ENCODE peak calls at places on chromosomes 5 and 9, in four cellular contexts. H is astrocyte of the spinal cord, V is astrocyte, A is psoas muscle. M is an unnamed sample.

GRCh38 chr5:172175263-172175719 is 12.7 kb downstream of the STK10 start:
- DNase-seq in H (no peak), V (no peak), A (peak), M (no peak)

GRCh38 chr9:107813287-107813686 is 323.7 kb upstream of the KLF4 start:
- DNase-seq in H (no peak), V (no peak), A (no peak), M (no peak)

GRCh38 chr5:91499943-91500531 is 116.9 kb upstream of the ARRDC3 start:
- DNase-seq in H (peak), V (peak), A (no peak), M (peak)

GRCh38 chr5:63211413-63212132 is 633.0 kb downstream of the LRRC70 start:
- DNase-seq in H (no peak), V (no peak), A (no peak), M (no peak)

GRCh38 chr5:95216136-95216955 is 68.5 kb downstream of the MCTP1 start:
- DNase-seq in H (peak), V (no peak), A (no peak), M (peak)

GRCh38 chr5:530001-530400 is 5.8 kb upstream of the SLC9A3 start:
- DNase-seq in H (no peak), V (no peak), A (no peak), M (no peak)

GRCh38 chr5:169426674-169427250 is 125.8 kb upstream of the SLIT3 start:
- DNase-seq in H (no peak), V (no peak), A (no peak), M (no peak)

GRCh38 chr9:98168952-98169488 is 23.4 kb downstream of the CORO2A start:
- DNase-seq in H (peak), V (peak), A (no peak), M (peak)

GRCh38 chr9:18705763-18706372 is 231.9 kb downstream of the ADAMTSL1 start:
- DNase-seq in H (no peak), V (peak), A (no peak), M (no peak)

GRCh38 chr5:58631895-58632294 is 49.0 kb downstream of the RAB3C start:
- DNase-seq in H (no peak), V (no peak), A (no peak), M (no peak)

GRCh38 chr5:88830567-88830966 is 52.4 kb downstream of the MEF2C start:
- DNase-seq in H (peak), V (peak), A (no peak), M (no peak)

GRCh38 chr5:133996683-133997252 is 8.0 kb downstream of the VDAC1 start:
- DNase-seq in H (no peak), V (no peak), A (no peak), M (no peak)

GRCh38 chr9:36878986-36879982 is 154.8 kb downstream of the PAX5 start:
- DNase-seq in H (no peak), V (no peak), A (peak), M (no peak)

GRCh38 chr5:165209101-165209727 is 1703.8 kb downstream of the MAT2B start:
- DNase-seq in H (peak), V (peak), A (no peak), M (peak)

GRCh38 chr5:55159763-55160492 is at the start of gene GPX8:
- DNase-seq in H (peak), V (peak), A (no peak), M (peak)

GRCh38 chr5:173581408-173582197 is 34.8 kb downstream of the BOD1 start:
- DNase-seq in H (peak), V (no peak), A (no peak), M (peak)

GRCh38 chr5:93572101-93572772 is 8.8 kb downstream of the NR2F1-AS1 start:
- DNase-seq in H (peak), V (no peak), A (no peak), M (no peak)

GRCh38 chr5:170638454-170639220 is 134.8 kb downstream of the KCNIP1 start:
- DNase-seq in H (peak), V (no peak), A (peak), M (peak)

GRCh38 chr5:57692582-57693487 is 210.2 kb upstream of the ACTBL2 start:
- DNase-seq in H (peak), V (peak), A (peak), M (peak)

GRCh38 chr5:6849569-6849968 is 136.3 kb downstream of the TENT4A start:
- DNase-seq in H (no peak), V (no peak), A (no peak), M (no peak)

GRCh38 chr9:136209786-136210185 is 4.9 kb upstream of the LHX3 start:
- DNase-seq in H (no peak), V (no peak), A (no peak), M (no peak)

GRCh38 chr5:152688561-152689274 is 283.6 kb upstream of the NMUR2 start:
- DNase-seq in H (peak), V (peak), A (peak), M (peak)

GRCh38 chr9:130023994-130024596 is 18.9 kb downstream of the FNBP1 start:
- DNase-seq in H (no peak), V (no peak), A (no peak), M (no peak)
- H3K4me3 ChIP-seq in H (no peak), V (no peak), A (no peak), M (no peak)

GRCh38 chr9:74742792-74743389 is 144.8 kb downstream of the TRPM6 start:
- DNase-seq in H (peak), V (peak), A (no peak), M (peak)
- TF ChIP-seq CTCF in H (peak), V (peak), A (peak), M (peak)

DNA sequence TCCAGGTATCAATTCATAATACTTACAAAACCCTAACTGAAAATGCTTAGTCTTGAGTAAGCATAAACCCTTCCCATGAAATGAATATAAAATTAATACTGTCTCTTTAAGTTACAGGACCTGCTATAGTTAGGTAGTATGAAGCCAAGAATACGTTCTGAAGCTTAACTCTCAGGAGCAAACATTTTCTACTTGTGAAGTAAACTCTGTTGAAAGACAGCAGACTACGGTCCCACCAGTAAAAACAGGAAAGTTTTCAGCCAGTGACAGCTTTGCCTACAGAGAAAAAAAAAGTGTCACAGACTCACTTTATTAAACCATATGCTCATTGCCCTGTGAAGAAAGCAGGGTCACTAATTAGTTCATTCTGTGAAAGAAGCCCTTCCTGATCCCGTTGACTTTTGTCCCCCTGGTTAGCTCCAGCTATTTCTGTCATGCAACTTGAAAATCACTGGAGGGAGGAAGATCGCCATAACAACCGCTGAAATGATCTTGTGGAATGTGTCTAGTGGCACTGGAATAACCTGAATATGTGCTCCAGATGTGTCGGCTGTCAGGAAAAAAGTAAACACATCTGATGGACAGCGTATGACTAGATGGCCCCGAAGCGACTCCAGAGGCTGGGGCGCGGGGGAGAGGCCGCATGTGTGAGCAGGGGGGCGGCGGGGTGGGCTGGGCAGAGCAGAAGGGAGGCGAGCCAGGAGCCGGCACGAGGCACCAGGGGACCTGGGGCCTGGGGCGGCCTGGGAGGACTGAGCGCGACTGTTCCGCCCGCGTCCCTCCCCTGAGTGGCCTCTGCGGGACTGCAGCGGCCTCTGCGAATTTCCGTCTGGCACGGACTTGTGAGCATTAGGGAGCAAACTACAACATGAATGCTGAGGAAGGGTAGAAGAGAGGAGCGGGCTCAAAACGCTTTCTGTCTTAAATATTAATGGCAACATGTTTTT is 41.9 kb downstream of the BNC2 start:
- DNase-seq in H (peak), V (peak), A (peak), M (peak)
- H3K4me3 ChIP-seq in H (peak), V (peak), A (peak), M (no peak)

DNA sequence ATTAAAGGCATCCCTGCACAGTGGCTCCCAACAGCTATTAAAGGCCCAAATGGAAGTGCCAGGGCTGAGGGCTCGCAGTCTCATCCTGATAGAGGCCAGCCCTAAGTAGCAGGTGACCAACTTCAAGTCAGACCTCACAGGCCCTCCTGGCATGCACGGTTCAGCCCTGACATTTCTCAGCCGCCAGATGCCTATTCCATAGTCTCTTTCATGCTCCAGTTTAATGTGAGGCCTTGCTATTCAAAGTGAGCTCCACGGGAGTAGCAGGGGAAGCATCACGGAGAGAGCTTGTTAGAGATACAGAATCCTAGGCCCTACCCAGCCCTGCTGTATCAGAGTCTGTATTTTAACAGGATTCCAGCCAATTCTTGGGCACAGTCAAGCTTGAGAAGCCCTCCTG is 11.1 kb downstream of the LHFPL2 start:
- DNase-seq in H (no peak), V (no peak), A (no peak), M (no peak)
- TF ChIP-seq CTCF in H (no peak), V (no peak), A (no peak), M (no peak)

GRCh38 chr5:78907255-78907886 is 77.7 kb downstream of the ARSB start:
- DNase-seq in H (peak), V (peak), A (no peak), M (peak)

GRCh38 chr5:78912085-78912771 is 72.9 kb downstream of the ARSB start:
- DNase-seq in H (peak), V (peak), A (no peak), M (no peak)

GRCh38 chr5:78903936-78904335 is 81.2 kb downstream of the ARSB start:
- DNase-seq in H (peak), V (peak), A (no peak), M (peak)

GRCh38 chr5:78905084-78905938 is 79.8 kb downstream of the ARSB start:
- DNase-seq in H (peak), V (peak), A (no peak), M (no peak)

GRCh38 chr5:78908173-78908901 is 76.8 kb downstream of the ARSB start:
- DNase-seq in H (peak), V (peak), A (peak), M (peak)
- H3K4me3 ChIP-seq in H (peak), V (peak), A (peak), M (no peak)

GRCh38 chr9:127495884-127496555 is 44.7 kb downstream of the LRSAM1 start:
- DNase-seq in H (no peak), V (no peak), A (no peak), M (no peak)
- TF ChIP-seq CTCF in H (no peak), V (no peak), A (no peak), M (no peak)

GRCh38 chr9:17116400-17116837 is 18.4 kb upstream of the CNTLN start:
- DNase-seq in H (peak), V (peak), A (no peak), M (peak)
- H3K4me3 ChIP-seq in H (no peak), V (no peak), A (no peak), M (no peak)

GRCh38 chr5:86500947-86501346 is 116.8 kb upstream of the COX7C start:
- DNase-seq in H (no peak), V (no peak), A (no peak), M (peak)
- TF ChIP-seq CTCF in H (no peak), V (no peak), A (no peak), M (peak)

GRCh38 chr5:1999794-2000193 is 117.1 kb upstream of the IRX4 start:
- DNase-seq in H (no peak), V (no peak), A (no peak), M (no peak)

GRCh38 chr5:2000591-2000990 is 117.9 kb upstream of the IRX4 start:
- DNase-seq in H (no peak), V (no peak), A (no peak), M (no peak)

GRCh38 chr5:1998716-1999317 is 116.1 kb upstream of the IRX4 start:
- DNase-seq in H (no peak), V (no peak), A (no peak), M (peak)

GRCh38 chr5:1997640-1998347 is 115.1 kb upstream of the IRX4 start:
- DNase-seq in H (no peak), V (no peak), A (no peak), M (no peak)

DNA sequence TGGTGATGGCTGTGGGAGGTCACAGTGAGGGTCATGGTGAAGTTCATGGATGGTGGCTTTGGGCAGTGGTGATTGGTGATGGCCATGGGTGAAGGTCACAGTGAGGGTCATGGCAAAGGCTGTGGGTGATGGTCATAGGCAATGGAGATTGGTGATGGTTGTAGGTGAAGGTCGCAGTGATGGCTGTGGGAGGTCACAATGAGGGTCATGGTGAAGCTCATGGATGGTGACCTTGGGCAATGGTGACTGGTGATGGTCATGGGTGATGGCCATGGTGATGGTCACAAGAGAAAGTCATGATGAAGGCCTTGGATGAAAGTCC is 115.6 kb upstream of the IRX4 start:
- DNase-seq in H (no peak), V (no peak), A (no peak), M (no peak)
- H3K4me3 ChIP-seq in H (no peak), V (no peak), A (no peak), M (no peak)